ENCODE peak calls at places on chromosomes 11 and 22, in ten cellular contexts. L is colonic mucosa, P is GM23248, Q is SK-N-SH, K is H1, F is GM12878, D is mammary epithelial cell, V is NT2/D1, M is mesenchymal stem cell, U is PC-3. T is an unnamed sample.

GRCh38 chr22:50583294-50583865 is 731 bp upstream of the CHKB start:
- DNase-seq in V (no peak), K (no peak), F (no peak), D (no peak), M (no peak), Q (no peak), U (no peak), P (peak), L (no peak), T (no peak)

GRCh38 chr11:114290503-114291239 is 5.5 kb upstream of the NNMT start:
- DNase-seq in L (no peak), D (no peak), P (peak), M (peak), U (no peak), Q (no peak), F (no peak), V (no peak), K (no peak), T (no peak)

GRCh38 chr22:34993548-34993947 is 72.4 kb upstream of the ISX start:
- DNase-seq in M (no peak), L (no peak), D (no peak), K (no peak), V (no peak), F (no peak), U (no peak), Q (peak), P (no peak), T (no peak)

GRCh38 chr22:41344189-41344788 is 37.5 kb upstream of the TEF start:
- DNase-seq in Q (no peak), M (no peak), D (no peak), L (no peak), U (no peak), F (no peak), V (no peak), P (no peak), K (no peak), T (no peak)

GRCh38 chr22:19855504-19856409 is 1.1 kb upstream of the GNB1L start:
- DNase-seq in K (no peak), V (no peak), Q (peak), M (peak), F (peak), P (peak), U (peak), D (peak), L (peak), T (peak)

GRCh38 chr11:32060063-32060462 is 30.8 kb upstream of the RCN1 start:
- DNase-seq in V (no peak), P (no peak), L (no peak), K (no peak), D (no peak), M (no peak), Q (no peak), F (no peak), U (no peak), T (no peak)

GRCh38 chr11:2999464-2999998 is 7.4 kb upstream of the NAP1L4 start:
- DNase-seq in K (no peak), M (no peak), L (no peak), Q (no peak), D (no peak), P (no peak), U (no peak), F (no peak), V (no peak), T (no peak)

GRCh38 chr11:118046964-118047700 is 29.7 kb upstream of the TMPRSS4 start:
- DNase-seq in K (no peak), U (no peak), M (no peak), Q (no peak), L (no peak), F (no peak), V (no peak), D (no peak), P (no peak), T (no peak)

GRCh38 chr11:68498313-68498712 is 37.8 kb downstream of the PPP6R3 start:
- DNase-seq in F (no peak), U (no peak), L (no peak), Q (no peak), V (no peak), P (no peak), K (no peak), D (no peak), M (no peak), T (no peak)

GRCh38 chr22:49638788-49639187 is 188.9 kb downstream of the BRD1 start:
- DNase-seq in D (no peak), L (no peak), P (no peak), V (no peak), F (no peak), Q (no peak), M (no peak), U (peak), K (no peak), T (no peak)

GRCh38 chr22:38432264-38432663 is 22.7 kb downstream of the KCNJ4 start:
- DNase-seq in M (no peak), Q (no peak), U (no peak), D (no peak), V (no peak), P (no peak), F (no peak), K (no peak), L (no peak), T (peak)

GRCh38 chr22:42214625-42215415 is 55.6 kb downstream of the TCF20 start:
- DNase-seq in P (no peak), F (no peak), L (no peak), D (no peak), U (no peak), M (no peak), Q (no peak), K (no peak), V (no peak), T (no peak)

GRCh38 chr11:109193880-109194279 is 228.1 kb upstream of the C11orf87 start:
- DNase-seq in L (no peak), D (no peak), M (no peak), U (no peak), F (no peak), V (no peak), Q (no peak), K (no peak), P (no peak), T (no peak)
- H3K9ac ChIP-seq in L (no peak), D (no peak), M (no peak), U (no peak), F (no peak), V (no peak), Q (no peak), K (no peak), P (no peak), T (no peak)

DNA sequence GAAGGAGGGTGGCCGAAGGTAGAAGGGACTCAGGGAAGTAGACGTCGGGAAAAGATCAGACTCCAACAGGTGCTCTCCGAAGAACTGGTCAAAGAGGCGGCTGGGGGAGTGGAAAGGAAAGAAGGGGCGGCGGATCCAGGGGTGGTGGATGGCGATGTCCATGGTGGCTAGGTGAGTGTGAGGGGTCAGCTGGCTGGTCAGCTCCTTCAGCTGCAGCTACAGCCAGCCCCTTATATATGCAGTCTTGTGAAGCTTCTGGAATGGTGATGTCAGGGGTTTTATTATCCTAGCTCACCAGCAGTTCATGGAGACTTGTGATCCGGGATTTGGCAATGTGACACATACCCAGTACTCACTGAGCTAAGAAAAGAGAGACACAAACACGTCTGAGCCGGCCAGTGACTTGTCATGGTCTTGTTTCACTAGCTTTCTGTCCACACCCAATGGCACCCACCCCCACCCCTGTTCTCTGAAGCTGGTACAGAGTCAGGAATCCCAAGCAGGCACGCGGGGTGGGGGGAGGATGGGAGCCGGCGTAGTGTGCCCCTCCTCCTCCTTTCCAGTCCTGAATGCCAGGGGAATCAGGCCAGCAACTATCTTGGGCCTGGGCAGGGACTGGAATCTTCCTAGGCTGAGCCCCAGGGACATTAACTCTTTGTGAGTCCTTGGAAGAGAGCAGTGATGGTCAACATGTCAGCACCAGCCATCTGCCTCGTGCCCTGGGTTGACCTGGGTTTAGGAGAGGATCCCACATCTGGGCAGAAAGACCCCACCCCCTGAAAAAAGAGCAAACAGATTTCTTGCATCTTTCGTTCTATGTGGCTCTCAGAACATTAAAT is at the start of gene CRYAB:
- DNase-seq in K (no peak), F (no peak), V (no peak), D (peak), L (peak), U (peak), P (peak), M (peak), Q (no peak), T (peak)
- H3K4me3 ChIP-seq in K (no peak), F (no peak), V (no peak), D (peak), L (peak), U (no peak), P (peak), M (peak), Q (no peak), T (peak)

DNA sequence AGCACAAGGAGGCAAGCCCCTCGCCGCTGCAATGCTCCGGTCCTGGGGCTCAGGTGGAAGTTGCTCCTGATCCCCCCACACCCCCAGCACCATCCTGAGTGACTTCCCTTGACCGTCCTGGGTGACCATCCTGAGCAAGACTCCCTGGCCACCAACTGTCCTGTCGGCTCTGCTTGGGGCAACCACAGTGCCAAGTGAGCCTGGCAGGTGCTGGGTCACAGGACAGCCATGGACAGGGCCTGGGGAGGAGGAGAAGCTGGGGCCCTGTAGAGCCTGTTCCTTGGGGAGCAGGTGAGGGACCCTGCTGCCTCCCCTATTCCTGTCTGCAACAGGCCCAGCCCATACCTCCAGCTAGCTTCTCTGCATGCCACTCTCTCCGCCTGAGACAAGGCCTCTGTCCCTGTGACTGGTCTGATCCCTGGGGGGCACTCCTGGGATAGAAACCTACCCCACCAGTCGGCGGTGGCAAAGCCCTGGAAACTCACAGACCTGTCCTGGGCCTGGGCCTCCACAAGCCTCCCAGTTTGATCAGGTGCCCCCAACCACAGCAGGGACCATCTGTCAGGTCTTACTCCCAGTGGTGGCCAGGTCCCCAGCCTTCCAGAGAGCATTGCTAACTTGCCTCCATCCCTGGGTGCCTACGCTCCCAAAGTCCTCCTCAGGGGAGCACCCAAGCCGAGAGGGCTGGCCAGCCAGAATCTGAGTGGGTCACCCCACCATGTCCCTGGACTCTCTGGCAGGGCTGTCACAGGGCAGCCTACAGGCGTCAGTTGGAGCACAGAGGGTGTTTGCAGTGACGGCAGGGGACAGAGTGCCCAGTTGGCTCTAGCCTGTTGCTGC is 68.7 kb upstream of the WNT7B start:
- DNase-seq in V (no peak), U (no peak), M (no peak), F (no peak), K (no peak), Q (no peak), L (no peak), P (peak), D (no peak), T (no peak)
- H3K9ac ChIP-seq in V (no peak), U (peak), M (peak), F (no peak), K (no peak), Q (no peak), L (peak), P (peak), D (no peak), T (peak)

DNA sequence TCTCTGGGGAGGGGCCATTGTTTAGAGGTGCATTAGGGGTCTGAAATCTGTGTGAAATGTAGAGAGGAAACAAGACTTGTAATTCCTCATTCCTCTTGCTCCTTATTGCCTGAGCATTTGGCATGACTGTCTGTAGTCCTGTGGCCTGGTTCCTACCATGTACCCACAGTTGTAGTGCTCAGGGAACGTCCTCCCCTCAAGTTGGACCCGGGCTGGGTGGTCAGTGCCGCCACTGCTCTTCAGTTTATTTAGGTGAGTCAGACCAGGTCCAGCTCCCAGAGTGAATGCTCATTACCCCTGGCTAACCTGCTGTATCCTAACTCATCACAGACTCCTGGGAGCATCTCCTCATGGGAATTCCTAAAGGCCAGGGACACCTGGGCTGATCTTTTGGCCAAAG is 139.8 kb downstream of the GRIK4 start:
- DNase-seq in K (no peak), Q (no peak), M (no peak), F (no peak), D (no peak), V (no peak), L (no peak), U (no peak), P (no peak), T (no peak)
- H3K4me3 ChIP-seq in K (no peak), Q (no peak), M (no peak), F (no peak), D (no peak), V (no peak), L (no peak), U (no peak), P (no peak), T (no peak)

DNA sequence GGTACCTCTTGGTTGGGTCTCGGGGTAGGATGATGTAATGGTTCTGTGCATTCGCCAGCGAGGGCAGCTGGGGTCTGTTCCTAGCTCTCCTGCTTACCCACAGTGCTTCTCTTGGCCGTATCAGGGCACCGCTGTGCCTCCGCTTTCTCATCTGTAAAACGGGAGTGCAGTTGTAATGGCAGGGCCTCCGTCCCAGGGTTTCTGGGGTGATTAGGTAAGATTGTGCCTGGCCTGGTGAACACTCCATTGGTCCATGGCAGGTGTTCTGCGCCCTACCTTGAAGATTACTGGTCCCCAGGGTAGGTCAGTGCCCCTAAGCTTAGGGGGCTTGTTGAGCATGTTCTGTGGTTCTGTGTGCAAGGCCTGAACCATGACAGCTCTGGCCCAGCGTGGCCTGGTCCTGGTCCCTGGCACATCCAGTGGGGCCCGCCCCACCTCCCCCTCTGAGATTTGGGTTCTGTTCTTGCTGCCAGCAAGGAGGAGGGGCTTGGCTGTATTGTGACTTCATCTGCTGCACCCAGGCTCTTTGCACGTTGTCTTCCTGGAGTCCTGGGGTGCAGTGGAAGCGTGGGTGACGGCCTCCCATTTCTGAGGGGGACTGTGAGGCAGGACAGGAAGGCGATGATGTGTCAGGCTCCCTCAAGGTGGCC is 4.9 kb downstream of the MYRF start:
- DNase-seq in U (no peak), M (no peak), D (no peak), Q (no peak), P (no peak), F (no peak), L (no peak), K (no peak), V (no peak), T (no peak)
- H3K9ac ChIP-seq in U (no peak), M (no peak), D (no peak), Q (no peak), P (no peak), F (no peak), L (peak), K (no peak), V (peak), T (no peak)

DNA sequence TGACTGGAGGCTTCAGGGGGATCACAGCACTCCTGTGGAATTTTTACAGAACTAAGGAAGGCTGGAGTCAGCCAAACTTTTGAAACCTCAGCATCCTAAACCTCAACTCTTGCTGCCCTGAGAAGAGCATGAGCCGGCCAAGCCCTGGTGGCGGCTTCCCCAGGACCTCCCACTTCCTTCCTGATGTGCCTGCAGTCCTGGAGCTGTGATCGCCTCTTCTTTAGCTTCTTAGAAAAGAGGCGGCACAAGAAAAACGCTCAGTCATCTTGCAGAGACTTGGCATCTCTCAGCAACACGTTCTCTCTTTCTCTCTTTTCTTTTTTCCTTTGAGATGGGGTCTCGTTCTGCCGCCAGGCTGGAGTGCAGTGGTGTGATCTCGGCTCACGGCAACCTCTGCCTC is 40.4 kb upstream of the AMPD3 start:
- DNase-seq in F (no peak), D (no peak), M (no peak), Q (no peak), L (no peak), U (no peak), P (peak), K (no peak), V (no peak), T (no peak)
- H3K4me3 ChIP-seq in F (no peak), D (no peak), M (no peak), Q (no peak), L (no peak), U (no peak), P (no peak), K (no peak), V (no peak), T (no peak)